ENCODE peak calls at places on chromosomes 6 and 20, in four cellular contexts. One of them, this sample, is unnamed.
A peak's percentile ranks its signal among the peaks of the same experiment; 100 is the strongest.

GRCh38 chr6:108119212-108120141 is 44.9 kb upstream of the OSTM1 start:
- DNase-seq in uterus: no peak
- DNase-seq in hepatocyte: no peak
- DNase-seq in HCT116: no peak
- DNase-seq in this sample: no peak

GRCh38 chr6:170282512-170283158 is 8.2 kb downstream of the DLL1 start:
- DNase-seq in uterus: no peak
- DNase-seq in hepatocyte: no peak
- DNase-seq in HCT116: no peak
- DNase-seq in this sample: no peak

GRCh38 chr6:165717732-165718465 is 54.9 kb upstream of the PDE10A start:
- DNase-seq in uterus: no peak
- DNase-seq in hepatocyte: no peak
- DNase-seq in HCT116: peak; percentile 6
- DNase-seq in this sample: no peak

GRCh38 chr6:142680308-142680707 is 264.7 kb downstream of the HIVEP2 start:
- DNase-seq in uterus: no peak
- DNase-seq in hepatocyte: no peak
- DNase-seq in HCT116: no peak
- DNase-seq in this sample: no peak

GRCh38 chr6:43713611-43714310 is 26.2 kb upstream of the MRPS18A start:
- DNase-seq in uterus: no peak
- DNase-seq in hepatocyte: no peak
- DNase-seq in HCT116: no peak
- DNase-seq in this sample: no peak

GRCh38 chr20:21521596-21522478 is 8.0 kb upstream of the NKX2-2 start:
- DNase-seq in uterus: no peak
- DNase-seq in hepatocyte: no peak
- DNase-seq in HCT116: no peak
- DNase-seq in this sample: no peak

GRCh38 chr20:52427960-52428359 is 236.4 kb upstream of the ZFP64 start:
- DNase-seq in uterus: no peak
- DNase-seq in hepatocyte: no peak
- DNase-seq in HCT116: no peak
- DNase-seq in this sample: no peak

GRCh38 chr6:28758046-28758817 is 165.6 kb downstream of the TRIM27 start:
- DNase-seq in uterus: no peak
- DNase-seq in hepatocyte: peak; percentile 25
- DNase-seq in HCT116: peak; percentile 86
- DNase-seq in this sample: no peak

GRCh38 chr6:138278326-138278725 is 60.0 kb upstream of the PBOV1 start:
- DNase-seq in uterus: no peak
- DNase-seq in hepatocyte: peak; percentile 50
- DNase-seq in HCT116: no peak
- DNase-seq in this sample: peak; percentile 17

GRCh38 chr6:149900620-149901443 is 2.9 kb upstream of the RAET1E start:
- DNase-seq in uterus: no peak
- DNase-seq in hepatocyte: no peak
- DNase-seq in HCT116: no peak
- DNase-seq in this sample: no peak

GRCh38 chr6:29826271-29826670 is 1.4 kb upstream of the HLA-G start:
- DNase-seq in uterus: no peak
- DNase-seq in hepatocyte: no peak
- DNase-seq in HCT116: no peak
- DNase-seq in this sample: no peak

GRCh38 chr6:36386495-36387439 is 702 bp downstream of the ETV7 start:
- DNase-seq in uterus: peak; percentile 42
- DNase-seq in hepatocyte: peak; percentile 64
- DNase-seq in HCT116: no peak
- DNase-seq in this sample: peak; percentile 79

GRCh38 chr6:51214442-51214841 is 395.8 kb downstream of the TFAP2B start:
- DNase-seq in uterus: no peak
- DNase-seq in hepatocyte: no peak
- DNase-seq in HCT116: no peak
- DNase-seq in this sample: no peak

GRCh38 chr20:51930775-51931174 is 128.5 kb upstream of the SALL4 start:
- DNase-seq in uterus: no peak
- DNase-seq in hepatocyte: peak; percentile 68
- DNase-seq in HCT116: peak; percentile 6
- DNase-seq in this sample: no peak

GRCh38 chr6:40302856-40303449 is 284.2 kb downstream of the LRFN2 start:
- DNase-seq in uterus: no peak
- DNase-seq in hepatocyte: no peak
- DNase-seq in HCT116: no peak
- DNase-seq in this sample: no peak

GRCh38 chr20:45049904-45050471 is 50.9 kb downstream of the KCNS1 start:
- DNase-seq in uterus: no peak
- DNase-seq in hepatocyte: no peak
- DNase-seq in HCT116: no peak
- DNase-seq in this sample: no peak

GRCh38 chr20:8523684-8524083 is 391.6 kb downstream of the PLCB1 start:
- DNase-seq in uterus: no peak
- DNase-seq in hepatocyte: no peak
- DNase-seq in HCT116: no peak
- DNase-seq in this sample: peak; percentile 25

GRCh38 chr6:65505736-65506135 is 201.3 kb downstream of the EYS start:
- DNase-seq in uterus: no peak
- DNase-seq in hepatocyte: no peak
- DNase-seq in HCT116: no peak
- DNase-seq in this sample: no peak

GRCh38 chr6:24855389-24856245 is 56.9 kb upstream of the ARMH2 start:
- DNase-seq in uterus: peak; percentile 72
- DNase-seq in hepatocyte: peak; percentile 83
- DNase-seq in HCT116: peak; percentile 54
- DNase-seq in this sample: peak; percentile 60

GRCh38 chr6:82337688-82338257 is 25.8 kb upstream of the TPBG start:
- DNase-seq in uterus: no peak
- DNase-seq in hepatocyte: no peak
- DNase-seq in HCT116: peak; percentile 13
- DNase-seq in this sample: no peak

GRCh38 chr6:27873101-27874030 is 38.8 kb downstream of the OR2B2 start:
- DNase-seq in uterus: no peak
- DNase-seq in hepatocyte: peak; percentile 35
- DNase-seq in HCT116: no peak
- DNase-seq in this sample: peak; percentile 79

GRCh38 chr20:16518068-16518783 is 55.0 kb downstream of the KIF16B start:
- DNase-seq in uterus: no peak
- DNase-seq in hepatocyte: peak; percentile 60
- DNase-seq in HCT116: peak; percentile 44
- DNase-seq in this sample: peak; percentile 75

GRCh38 chr6:81436990-81437389 is 315.5 kb downstream of the TENT5A start:
- DNase-seq in uterus: no peak
- DNase-seq in hepatocyte: no peak
- DNase-seq in HCT116: no peak
- DNase-seq in this sample: no peak

GRCh38 chr6:73308712-73309533 is 45.2 kb downstream of the DPPA5 start:
- DNase-seq in uterus: no peak
- DNase-seq in hepatocyte: peak; percentile 28
- DNase-seq in HCT116: peak; percentile 21
- DNase-seq in this sample: peak; percentile 4

GRCh38 chr6:41080623-41081022 is 7.8 kb downstream of the NFYA start:
- DNase-seq in uterus: no peak
- DNase-seq in hepatocyte: no peak
- DNase-seq in HCT116: no peak
- DNase-seq in this sample: no peak

GRCh38 chr6:112207773-112208172 is 46.6 kb downstream of the LAMA4 start:
- DNase-seq in uterus: no peak
- DNase-seq in hepatocyte: no peak
- DNase-seq in HCT116: no peak
- DNase-seq in this sample: no peak
- H3K4me1 ChIP-seq in uterus: no peaks in the 10 kb centered on the region
- H3K4me1 ChIP-seq in hepatocyte: peaks cover 8% of the 10 kb centered on the region
- H3K4me1 ChIP-seq in HCT116: peaks cover 3% of the 10 kb centered on the region
- H3K4me1 ChIP-seq in this sample: no peaks in the 10 kb centered on the region

DNA sequence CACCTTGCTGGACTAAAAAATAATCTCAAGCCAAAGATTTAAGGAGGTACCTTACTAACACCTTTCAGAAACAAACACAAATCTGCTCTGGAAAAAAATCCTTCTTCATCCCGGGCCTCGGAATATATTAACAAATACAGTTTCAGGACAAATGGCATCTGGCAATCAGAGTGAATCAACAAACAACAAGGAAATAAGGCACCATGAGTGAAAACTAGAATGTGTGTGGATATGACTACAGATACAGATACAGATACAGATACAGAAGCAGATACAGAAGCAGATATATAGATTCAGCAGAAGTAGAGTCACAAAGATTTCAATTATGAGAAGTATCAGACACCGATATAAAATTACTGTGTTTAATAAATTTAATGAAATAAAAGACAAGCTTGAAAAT is 178.4 kb downstream of the QKI start:
- DNase-seq in uterus: no peak
- DNase-seq in hepatocyte: no peak
- DNase-seq in HCT116: no peak
- DNase-seq in this sample: no peak
- H3K4me1 ChIP-seq in uterus: no peaks in the 10 kb centered on the region
- H3K4me1 ChIP-seq in hepatocyte: peaks cover 3% of the 10 kb centered on the region
- H3K4me1 ChIP-seq in HCT116: no peaks in the 10 kb centered on the region
- H3K4me1 ChIP-seq in this sample: no peaks in the 10 kb centered on the region

GRCh38 chr20:1891263-1892121 is 3.7 kb upstream of the SIRPA start:
- DNase-seq in uterus: no peak
- DNase-seq in hepatocyte: no peak
- DNase-seq in HCT116: no peak
- DNase-seq in this sample: no peak

GRCh38 chr20:1887756-1888155 is 7.5 kb upstream of the SIRPA start:
- DNase-seq in uterus: no peak
- DNase-seq in hepatocyte: no peak
- DNase-seq in HCT116: no peak
- DNase-seq in this sample: no peak

GRCh38 chr20:1888796-1889463 is 6.3 kb upstream of the SIRPA start:
- DNase-seq in uterus: peak; percentile 31
- DNase-seq in hepatocyte: peak; percentile 45
- DNase-seq in HCT116: no peak
- DNase-seq in this sample: no peak

GRCh38 chr20:1892122-1892385 is 3.2 kb upstream of the SIRPA start:
- DNase-seq in uterus: no peak
- DNase-seq in hepatocyte: no peak
- DNase-seq in HCT116: no peak
- DNase-seq in this sample: no peak

DNA sequence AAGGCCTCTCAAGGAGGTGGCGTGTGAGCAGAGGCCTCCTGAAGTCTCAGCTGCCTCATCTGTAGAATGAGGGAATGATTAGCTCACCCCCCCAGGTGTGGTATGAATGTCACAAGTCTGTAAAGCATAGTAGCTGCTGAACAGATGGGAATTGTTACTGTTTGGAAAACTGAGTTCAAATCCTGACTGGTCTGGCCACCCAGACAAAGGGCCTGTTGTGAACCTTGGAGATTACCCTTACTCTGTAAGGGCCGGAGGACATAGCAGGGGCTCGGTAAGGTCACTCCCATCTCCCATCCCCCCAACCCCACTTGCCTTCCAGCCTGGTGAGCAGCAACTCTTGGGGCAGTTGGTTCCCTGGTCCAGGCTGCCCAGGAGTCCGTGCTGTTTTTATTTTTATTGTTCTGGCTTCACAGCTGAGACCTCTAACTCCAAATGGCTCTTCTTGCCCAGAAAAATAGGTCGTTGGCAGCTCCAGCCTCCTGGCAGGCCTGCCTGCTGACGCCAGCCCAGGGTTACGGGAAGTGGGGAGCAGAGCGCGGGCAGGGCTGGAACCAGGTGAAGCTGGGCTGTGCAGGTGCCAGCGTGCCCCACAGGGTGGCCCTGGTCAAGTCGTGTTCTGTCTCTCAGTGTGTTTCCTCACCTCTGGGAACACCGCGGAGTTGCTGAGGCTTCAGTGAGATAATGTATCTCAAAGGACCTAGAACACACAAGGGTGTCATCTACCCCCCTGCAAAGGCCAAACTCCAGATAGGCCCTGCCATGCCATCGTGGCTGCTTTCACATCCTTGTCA is 4.5 kb upstream of the SIRPA start:
- DNase-seq in uterus: no peak
- DNase-seq in hepatocyte: no peak
- DNase-seq in HCT116: no peak
- DNase-seq in this sample: no peak
- H3K4me1 ChIP-seq in uterus: no peaks in the 10 kb centered on the region
- H3K4me1 ChIP-seq in hepatocyte: peaks cover 7% of the 10 kb centered on the region
- H3K4me1 ChIP-seq in HCT116: peaks cover 11% of the 10 kb centered on the region
- H3K4me1 ChIP-seq in this sample: peaks cover 3% of the 10 kb centered on the region

GRCh38 chr20:32907886-32908285 is 49.2 kb downstream of the EFCAB8 start:
- DNase-seq in uterus: no peak
- DNase-seq in hepatocyte: no peak
- DNase-seq in HCT116: no peak
- DNase-seq in this sample: no peak

GRCh38 chr20:32906871-32907495 is 48.3 kb downstream of the EFCAB8 start:
- DNase-seq in uterus: no peak
- DNase-seq in hepatocyte: no peak
- DNase-seq in HCT116: no peak
- DNase-seq in this sample: no peak

GRCh38 chr20:32909896-32910571 is 51.3 kb downstream of the EFCAB8 start:
- DNase-seq in uterus: no peak
- DNase-seq in hepatocyte: no peak
- DNase-seq in HCT116: no peak
- DNase-seq in this sample: no peak

GRCh38 chr20:32909451-32909850 is 50.7 kb downstream of the EFCAB8 start:
- DNase-seq in uterus: no peak
- DNase-seq in hepatocyte: no peak
- DNase-seq in HCT116: no peak
- DNase-seq in this sample: no peak

DNA sequence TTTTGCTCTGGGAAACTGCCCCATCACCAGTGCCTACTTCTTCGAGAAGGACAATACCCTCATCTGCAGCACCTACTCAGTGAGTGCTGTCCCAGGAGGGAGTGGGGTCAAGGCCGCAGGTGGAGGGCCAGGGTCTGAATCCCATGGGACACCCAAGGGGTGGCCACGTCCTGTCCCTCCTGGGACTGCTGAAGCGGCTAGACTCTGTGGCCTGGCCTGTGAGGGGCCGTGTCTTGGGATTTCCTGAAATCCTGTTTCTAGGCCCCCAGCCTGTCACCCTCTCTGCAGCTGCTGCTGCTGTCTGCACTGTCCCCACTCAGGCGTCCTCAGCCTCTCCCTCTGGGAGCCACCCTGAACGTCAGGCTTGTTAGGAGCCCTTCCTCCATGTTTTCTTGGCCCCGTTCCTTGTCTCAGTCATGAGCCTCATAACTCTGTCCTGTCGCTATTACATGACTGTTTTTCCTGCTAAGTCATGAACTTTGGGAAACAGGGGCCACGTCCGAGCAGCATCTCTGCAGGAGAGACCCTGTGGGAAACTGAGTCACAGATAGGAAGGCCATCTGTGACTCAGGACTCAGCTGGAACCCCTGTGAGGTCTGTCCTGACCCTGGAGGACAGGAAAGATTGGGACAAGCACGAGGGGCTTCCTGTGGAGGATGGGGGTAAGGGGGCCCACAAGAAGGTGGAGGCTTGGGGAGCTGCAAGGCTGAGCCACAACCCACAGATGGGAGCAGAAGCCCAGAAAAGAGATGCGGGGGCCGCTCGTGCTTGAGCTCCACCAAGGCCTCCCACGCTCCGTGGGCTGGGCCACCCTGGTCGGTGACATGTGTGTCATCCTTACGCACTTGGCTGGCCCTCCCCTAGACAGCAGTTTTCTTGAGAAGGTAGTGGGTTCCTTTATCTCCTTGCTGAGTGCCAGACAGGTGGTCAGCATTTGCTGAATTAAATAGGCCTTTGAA is 49.9 kb downstream of the EFCAB8 start:
- DNase-seq in uterus: no peak
- DNase-seq in hepatocyte: no peak
- DNase-seq in HCT116: no peak
- DNase-seq in this sample: no peak
- H3K4me1 ChIP-seq in uterus: no peaks in the 10 kb centered on the region
- H3K4me1 ChIP-seq in hepatocyte: no peaks in the 10 kb centered on the region
- H3K4me1 ChIP-seq in HCT116: no peaks in the 10 kb centered on the region
- H3K4me1 ChIP-seq in this sample: no peaks in the 10 kb centered on the region